ENCODE peak calls at places on chromosomes 1 and 21, in nine cellular contexts. P is thoracic aorta, V is Panc1, H is AG09309, K is bronchial epithelial cell, A is body of pancreas, N is transverse colon, B is retinal pigment epithelial cell, X is lower lobe of right lung. E is an unnamed sample.

GRCh38 chr1:186139115-186139514 is 235.9 kb downstream of the TPR start:
- DNase-seq in P (no peak), V (no peak), H (no peak), K (no peak), A (no peak), N (no peak), B (no peak), X (no peak), E (no peak)

GRCh38 chr1:177238967-177239366 is 68.2 kb downstream of the BRINP2 start:
- DNase-seq in P (no peak), V (no peak), H (no peak), K (no peak), A (no peak), N (no peak), B (no peak), X (no peak), E (no peak)

GRCh38 chr1:186498695-186499389 is 37.9 kb upstream of the PDC start:
- DNase-seq in P (no peak), V (no peak), H (no peak), K (peak; percentile 96), A (no peak), N (no peak), B (no peak), X (no peak), E (no peak)

GRCh38 chr1:18041107-18041506 is 66.5 kb upstream of the IGSF21 start:
- DNase-seq in P (no peak), V (no peak), H (no peak), K (no peak), A (peak; percentile 62), N (peak; percentile 39), B (no peak), X (no peak), E (no peak)

GRCh38 chr1:85274969-85275453 is 1.4 kb downstream of the BCL10 start:
- DNase-seq in P (no peak), V (no peak), H (no peak), K (peak; percentile 91), A (peak; percentile 41), N (no peak), B (no peak), X (no peak), E (no peak)

GRCh38 chr1:69315416-69315815 is 252.3 kb upstream of the LRRC7 start:
- DNase-seq in P (no peak), V (no peak), H (no peak), K (no peak), A (no peak), N (no peak), B (no peak), X (no peak), E (no peak)

GRCh38 chr1:87045757-87046422 is 131.5 kb downstream of the HS2ST1 start:
- DNase-seq in P (no peak), V (no peak), H (no peak), K (no peak), A (no peak), N (no peak), B (no peak), X (no peak), E (no peak)

GRCh38 chr1:186310307-186310706 is 64.7 kb downstream of the TPR start:
- DNase-seq in P (no peak), V (no peak), H (no peak), K (no peak), A (no peak), N (no peak), B (no peak), X (no peak), E (no peak)

DNA sequence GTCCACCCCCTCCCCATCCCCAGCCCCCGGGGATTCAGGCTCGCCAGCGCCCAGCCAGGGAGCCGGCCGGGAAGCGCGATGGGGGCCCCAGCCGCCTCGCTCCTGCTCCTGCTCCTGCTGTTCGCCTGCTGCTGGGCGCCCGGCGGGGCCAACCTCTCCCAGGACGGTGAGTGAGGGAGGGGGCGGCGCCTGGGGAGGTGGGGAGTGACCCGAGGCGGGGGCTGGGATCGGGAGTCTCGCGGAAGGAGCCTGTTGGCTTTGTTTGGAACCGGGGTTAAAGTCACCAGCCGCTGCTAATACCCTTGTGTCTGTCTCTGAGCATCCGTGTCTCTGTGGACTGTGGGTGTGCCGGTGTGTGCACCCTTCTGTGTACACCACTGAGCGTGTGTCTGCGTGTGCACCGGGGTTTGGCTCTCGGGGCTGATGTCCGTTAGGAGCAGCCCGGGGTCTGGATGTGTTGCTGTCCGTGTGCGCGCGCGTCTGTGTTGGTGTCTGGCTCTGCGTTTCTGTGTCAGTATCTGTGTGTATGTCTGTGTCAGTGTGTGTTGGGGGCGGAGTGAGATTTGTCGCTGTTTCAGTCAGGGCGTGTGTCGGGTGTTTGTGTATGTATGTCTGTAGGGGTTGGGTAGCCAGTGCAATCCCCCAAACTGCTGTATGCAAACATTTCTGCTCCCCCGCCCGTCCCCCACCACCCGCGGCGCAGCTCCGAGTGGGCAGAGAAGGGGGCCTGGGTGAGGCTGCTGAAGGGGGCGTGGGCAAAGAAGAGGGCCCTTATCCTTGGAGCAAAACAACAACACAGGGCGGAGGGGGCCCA is 480 bp downstream of the CADM3 start:
- DNase-seq in P (no peak), V (no peak), H (no peak), K (no peak), A (no peak), N (no peak), B (no peak), X (no peak), E (no peak)
- H3K4me3 ChIP-seq in P (peak overlapping the region; percentile 32), V (peak overlapping the region; percentile 19), H (no peak overlapping the region), K (no peak overlapping the region), A (no peak overlapping the region), N (no peak overlapping the region), B (peak overlapping the region; percentile 34), X (peak overlapping the region; percentile 27), E (no peak overlapping the region)

GRCh38 chr1:55317263-55317662 is 102.1 kb upstream of the USP24 start:
- DNase-seq in P (no peak), V (no peak), H (no peak), K (no peak), A (no peak), N (no peak), B (no peak), X (no peak), E (no peak)

GRCh38 chr1:55315552-55315951 is 100.4 kb upstream of the USP24 start:
- DNase-seq in P (no peak), V (no peak), H (no peak), K (no peak), A (no peak), N (no peak), B (no peak), X (no peak), E (no peak)

GRCh38 chr1:55317673-55318072 is 102.5 kb upstream of the USP24 start:
- DNase-seq in P (no peak), V (no peak), H (no peak), K (no peak), A (no peak), N (no peak), B (no peak), X (no peak), E (no peak)

GRCh38 chr1:55314740-55315139 is 99.6 kb upstream of the USP24 start:
- DNase-seq in P (no peak), V (no peak), H (no peak), K (peak; percentile 12), A (no peak), N (no peak), B (no peak), X (no peak), E (no peak)

DNA sequence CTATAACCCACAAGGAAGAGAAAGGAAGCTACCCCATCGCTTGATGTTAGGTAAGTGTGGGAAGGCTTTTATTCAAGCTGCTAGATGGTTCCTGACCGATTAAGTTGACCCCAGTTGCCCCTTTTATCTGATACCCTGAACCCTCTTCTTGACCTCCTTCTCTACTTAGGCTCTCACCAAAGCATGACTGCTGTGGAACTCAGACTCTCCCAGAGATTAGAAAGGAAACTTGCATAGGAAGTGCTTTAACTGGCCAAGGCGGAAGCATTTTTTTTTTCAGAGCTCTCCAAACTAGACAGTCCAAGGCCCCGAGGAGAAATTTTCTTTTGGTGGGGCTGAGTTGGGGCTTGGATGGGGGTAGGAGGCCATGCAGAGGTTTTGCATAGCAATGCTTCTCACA is 101.3 kb upstream of the USP24 start:
- DNase-seq in P (no peak), V (no peak), H (no peak), K (no peak), A (no peak), N (no peak), B (no peak), X (no peak), E (no peak)
- TF ChIP-seq CTCF in P (no peak), V (no peak), H (no peak), K (no peak), A (no peak), N (no peak), B (no peak), X (no peak), E (no peak)

GRCh38 chr21:46095814-46096595 is 1.9 kb upstream of the COL6A2 start:
- DNase-seq in P (no peak), V (no peak), H (no peak), K (no peak), A (no peak), N (no peak), B (no peak), X (no peak), E (no peak)

GRCh38 chr21:46096596-46096981 is 1.3 kb upstream of the COL6A2 start:
- DNase-seq in P (no peak), V (no peak), H (no peak), K (no peak), A (no peak), N (no peak), B (no peak), X (no peak), E (no peak)

GRCh38 chr21:46097826-46098286 is at the start of gene COL6A2:
- DNase-seq in P (peak; percentile 15), V (no peak), H (no peak), K (no peak), A (peak; percentile 31), N (peak; percentile 52), B (no peak), X (peak; percentile 55), E (no peak)

GRCh38 chr21:46098303-46099141 is 610 bp downstream of the COL6A2 start:
- DNase-seq in P (peak; percentile 0), V (no peak), H (no peak), K (no peak), A (no peak), N (peak; percentile 10), B (no peak), X (peak; percentile 43), E (no peak)

GRCh38 chr21:46096997-46097825 is 701 bp upstream of the COL6A2 start:
- DNase-seq in P (no peak), V (no peak), H (no peak), K (no peak), A (no peak), N (peak; percentile 8), B (no peak), X (no peak), E (no peak)
- H3K4me3 ChIP-seq in P (peak overlapping the region; percentile 88), V (peak overlapping the region; percentile 14), H (peak overlapping the region; percentile 75), K (no peak overlapping the region), A (no peak overlapping the region), N (peak overlapping the region; percentile 83), B (no peak overlapping the region), X (peak overlapping the region; percentile 59), E (peak overlapping the region; percentile 58)

DNA sequence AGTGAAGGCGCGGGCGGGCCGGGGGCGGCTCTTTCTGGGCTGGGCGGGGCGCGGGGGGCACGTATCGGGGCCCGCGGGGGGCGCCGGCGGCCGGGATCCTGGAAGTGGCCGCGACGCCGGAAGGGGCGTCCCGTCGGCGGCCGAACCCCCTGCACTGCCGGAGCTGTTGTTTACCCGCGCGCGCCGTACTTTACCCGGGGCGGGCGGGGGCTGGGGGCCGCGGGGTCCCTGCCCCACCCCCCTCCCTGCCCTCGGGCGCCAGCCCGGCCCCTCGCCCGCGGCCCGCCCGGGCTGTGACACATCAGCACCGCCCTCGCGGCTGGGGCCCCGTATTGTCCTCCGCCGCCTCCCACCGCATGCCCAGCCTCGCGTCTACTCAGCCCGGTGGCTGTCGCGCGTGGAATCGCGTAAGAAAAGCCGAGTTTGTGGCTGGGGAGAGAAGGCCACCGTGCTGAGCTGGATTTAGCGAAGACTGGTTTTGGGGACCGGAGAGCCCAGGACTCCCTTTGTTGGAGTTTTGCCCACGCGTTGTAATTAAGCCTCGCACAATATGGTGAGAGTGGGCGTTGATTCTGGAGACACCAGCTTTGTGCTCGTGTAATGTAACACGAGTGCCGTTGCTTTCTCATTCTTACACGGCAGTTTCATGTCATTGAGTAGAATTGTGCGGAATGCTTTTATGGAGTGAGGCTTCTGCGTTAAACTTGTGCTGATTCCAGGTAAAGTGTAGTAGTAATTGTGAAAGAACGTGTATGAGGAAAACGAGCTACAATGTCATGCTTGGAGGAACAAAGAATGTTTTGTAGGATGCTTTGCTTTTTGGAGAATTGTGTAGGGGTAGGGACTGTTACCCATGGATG is 554 bp downstream of the BACH1 start:
- DNase-seq in P (peak; percentile 29), V (no peak), H (no peak), K (no peak), A (peak; percentile 66), N (peak; percentile 68), B (no peak), X (peak; percentile 81), E (no peak)
- TF ChIP-seq CTCF in P (no peak), V (no peak), H (no peak), K (no peak), A (no peak), N (no peak), B (no peak), X (no peak), E (no peak)

E was measured in kidney epithelial cell.